ENCODE peak calls at places on chromosome 3, in six cellular contexts. One of them, this sample, is unnamed. For H3K4me1, the result is how much of the 10 kb centered on the place peaks cover.

GRCh38 chr3:69324362-69325025 is 61.4 kb downstream of the FRMD4B start:
- DNase-seq in transverse colon: no peak
- DNase-seq in SK-N-SH: peak
- DNase-seq in endothelial cell of umbilical vein: no peak
- DNase-seq in breast epithelium: no peak
- DNase-seq in sigmoid colon: no peak
- DNase-seq in this sample: no peak

GRCh38 chr3:127141921-127142730 is 50.8 kb upstream of the PRR23E start:
- DNase-seq in transverse colon: peak
- DNase-seq in SK-N-SH: peak
- DNase-seq in breast epithelium: no peak
- DNase-seq in sigmoid colon: peak
- DNase-seq in endothelial cell of umbilical vein: no peak
- DNase-seq in this sample: no peak

GRCh38 chr3:2420919-2421318 is 322.3 kb downstream of the CNTN4 start:
- DNase-seq in breast epithelium: no peak
- DNase-seq in sigmoid colon: no peak
- DNase-seq in transverse colon: no peak
- DNase-seq in SK-N-SH: no peak
- DNase-seq in endothelial cell of umbilical vein: no peak
- DNase-seq in this sample: no peak

GRCh38 chr3:170603770-170604510 is 18.1 kb upstream of the SLC7A14 start:
- DNase-seq in transverse colon: no peak
- DNase-seq in breast epithelium: no peak
- DNase-seq in SK-N-SH: no peak
- DNase-seq in endothelial cell of umbilical vein: no peak
- DNase-seq in sigmoid colon: no peak
- DNase-seq in this sample: no peak

GRCh38 chr3:129424185-129424841 is 4.1 kb downstream of the EFCAB12 start:
- DNase-seq in transverse colon: peak
- DNase-seq in sigmoid colon: no peak
- DNase-seq in breast epithelium: no peak
- DNase-seq in SK-N-SH: no peak
- DNase-seq in endothelial cell of umbilical vein: no peak
- DNase-seq in this sample: no peak

GRCh38 chr3:58085616-58086015 is 77.4 kb downstream of the FLNB start:
- DNase-seq in breast epithelium: no peak
- DNase-seq in SK-N-SH: no peak
- DNase-seq in sigmoid colon: peak
- DNase-seq in transverse colon: no peak
- DNase-seq in endothelial cell of umbilical vein: no peak
- DNase-seq in this sample: no peak

GRCh38 chr3:111749171-111750170 is 109.6 kb upstream of the PHLDB2 start:
- DNase-seq in SK-N-SH: no peak
- DNase-seq in breast epithelium: no peak
- DNase-seq in transverse colon: no peak
- DNase-seq in endothelial cell of umbilical vein: no peak
- DNase-seq in sigmoid colon: no peak
- DNase-seq in this sample: no peak

GRCh38 chr3:105752791-105753415 is 115.9 kb downstream of the CBLB start:
- DNase-seq in endothelial cell of umbilical vein: no peak
- DNase-seq in transverse colon: peak
- DNase-seq in breast epithelium: no peak
- DNase-seq in SK-N-SH: peak
- DNase-seq in sigmoid colon: no peak
- DNase-seq in this sample: no peak

GRCh38 chr3:46882377-46883015 is 5.0 kb downstream of the PTH1R start:
- DNase-seq in SK-N-SH: peak
- DNase-seq in breast epithelium: no peak
- DNase-seq in endothelial cell of umbilical vein: peak
- DNase-seq in sigmoid colon: peak
- DNase-seq in transverse colon: no peak
- DNase-seq in this sample: no peak

GRCh38 chr3:10248984-10249748 is 907 bp downstream of the TATDN2 start:
- DNase-seq in breast epithelium: no peak
- DNase-seq in SK-N-SH: peak
- DNase-seq in endothelial cell of umbilical vein: peak
- DNase-seq in transverse colon: peak
- DNase-seq in sigmoid colon: peak
- DNase-seq in this sample: no peak

GRCh38 chr3:59326246-59327024 is 276.6 kb upstream of the CFAP20DC start:
- DNase-seq in SK-N-SH: no peak
- DNase-seq in breast epithelium: no peak
- DNase-seq in sigmoid colon: no peak
- DNase-seq in endothelial cell of umbilical vein: no peak
- DNase-seq in transverse colon: no peak
- DNase-seq in this sample: no peak

GRCh38 chr3:168341192-168341816 is 245.6 kb upstream of the GOLIM4 start:
- DNase-seq in SK-N-SH: peak
- DNase-seq in breast epithelium: no peak
- DNase-seq in sigmoid colon: no peak
- DNase-seq in transverse colon: no peak
- DNase-seq in endothelial cell of umbilical vein: no peak
- DNase-seq in this sample: no peak

GRCh38 chr3:147775816-147776530 is 366.8 kb downstream of the ZIC1 start:
- DNase-seq in sigmoid colon: no peak
- DNase-seq in breast epithelium: no peak
- DNase-seq in transverse colon: no peak
- DNase-seq in SK-N-SH: no peak
- DNase-seq in endothelial cell of umbilical vein: no peak
- DNase-seq in this sample: no peak

GRCh38 chr3:117277816-117278215 is 568.2 kb downstream of the TUSC7 start:
- DNase-seq in endothelial cell of umbilical vein: no peak
- DNase-seq in breast epithelium: no peak
- DNase-seq in transverse colon: no peak
- DNase-seq in sigmoid colon: no peak
- DNase-seq in SK-N-SH: no peak
- DNase-seq in this sample: no peak

GRCh38 chr3:53998980-53999379 is 107.3 kb upstream of the SELENOK start:
- DNase-seq in SK-N-SH: no peak
- DNase-seq in transverse colon: no peak
- DNase-seq in sigmoid colon: no peak
- DNase-seq in breast epithelium: no peak
- DNase-seq in endothelial cell of umbilical vein: no peak
- DNase-seq in this sample: no peak

GRCh38 chr3:197003461-197004385 is 25.9 kb downstream of the MELTF start:
- DNase-seq in endothelial cell of umbilical vein: no peak
- DNase-seq in sigmoid colon: no peak
- DNase-seq in transverse colon: peak
- DNase-seq in SK-N-SH: no peak
- DNase-seq in breast epithelium: no peak
- DNase-seq in this sample: no peak

GRCh38 chr3:53772562-53773329 is 73.5 kb downstream of the CHDH start:
- DNase-seq in endothelial cell of umbilical vein: no peak
- DNase-seq in SK-N-SH: no peak
- DNase-seq in sigmoid colon: no peak
- DNase-seq in breast epithelium: no peak
- DNase-seq in transverse colon: no peak
- DNase-seq in this sample: no peak

DNA sequence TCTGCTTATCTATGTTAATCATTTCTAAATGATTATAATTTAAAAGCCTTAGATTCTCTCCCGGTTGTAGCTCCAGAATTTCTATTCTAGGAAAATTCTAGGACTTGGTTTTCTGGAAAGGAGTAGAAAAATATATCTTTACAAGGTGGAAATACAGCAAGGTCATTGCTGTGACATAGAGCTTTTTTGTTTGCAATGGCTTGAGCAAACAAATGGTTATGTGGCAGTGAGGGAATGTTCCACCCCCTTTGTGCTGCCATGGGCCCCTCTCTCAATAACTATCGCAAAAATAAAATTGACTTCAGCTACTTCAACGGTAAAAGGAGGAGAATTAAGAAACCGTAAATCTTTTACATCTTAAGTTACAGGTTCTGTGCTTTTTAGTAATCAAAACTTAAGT is 517.1 kb downstream of the EPHA3 start:
- DNase-seq in endothelial cell of umbilical vein: no peak
- DNase-seq in transverse colon: no peak
- DNase-seq in breast epithelium: no peak
- DNase-seq in SK-N-SH: no peak
- DNase-seq in sigmoid colon: no peak
- DNase-seq in this sample: no peak
- H3K4me1 ChIP-seq in endothelial cell of umbilical vein: under half
- H3K4me1 ChIP-seq in transverse colon: under half
- H3K4me1 ChIP-seq in breast epithelium: under half
- H3K4me1 ChIP-seq in SK-N-SH: under half
- H3K4me1 ChIP-seq in sigmoid colon: under half
- H3K4me1 ChIP-seq in this sample: under half

DNA sequence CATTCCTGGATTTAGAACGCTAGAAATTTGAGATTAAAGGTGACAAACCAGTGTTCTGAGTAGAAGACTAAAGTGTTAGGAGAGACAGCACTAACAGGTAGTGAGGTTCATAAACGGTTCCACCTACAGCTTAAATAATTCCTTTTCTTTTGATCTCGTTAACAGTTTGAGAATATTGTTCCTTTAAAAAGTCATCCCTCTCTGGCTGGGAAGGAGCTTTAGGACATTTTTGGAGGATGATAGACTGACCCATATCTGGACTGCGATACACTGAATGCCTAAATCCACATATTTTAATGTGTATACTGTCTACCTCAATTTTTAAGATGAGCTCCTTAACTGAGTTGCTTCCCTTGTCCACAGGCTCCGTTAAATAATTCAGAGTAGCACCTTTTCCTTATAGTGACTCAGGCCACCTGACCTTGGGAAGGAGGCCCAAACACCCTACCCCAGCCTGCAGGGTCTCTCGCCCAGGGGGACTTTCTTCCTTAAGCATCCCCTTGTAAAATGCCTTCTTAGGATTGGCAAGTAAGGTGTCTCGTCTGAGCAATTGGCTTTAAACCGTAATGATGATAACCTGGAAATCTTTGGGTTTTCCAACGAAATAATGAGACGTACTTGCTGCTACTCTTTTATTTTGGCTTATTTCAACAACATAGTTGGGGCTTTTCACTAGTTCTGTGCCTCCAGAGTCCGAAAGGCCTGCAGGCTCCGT is 3.3 kb downstream of the TRIM71 start:
- DNase-seq in breast epithelium: no peak
- DNase-seq in SK-N-SH: no peak
- DNase-seq in transverse colon: no peak
- DNase-seq in sigmoid colon: no peak
- DNase-seq in endothelial cell of umbilical vein: no peak
- DNase-seq in this sample: no peak
- H3K4me3 ChIP-seq in breast epithelium: no peak
- H3K4me3 ChIP-seq in SK-N-SH: no peak
- H3K4me3 ChIP-seq in transverse colon: no peak
- H3K4me3 ChIP-seq in sigmoid colon: no peak
- H3K4me3 ChIP-seq in endothelial cell of umbilical vein: no peak
- H3K4me3 ChIP-seq in this sample: no peak

GRCh38 chr3:184362668-184363540 is 1.4 kb downstream of the POLR2H start:
- DNase-seq in transverse colon: peak
- DNase-seq in breast epithelium: peak
- DNase-seq in SK-N-SH: peak
- DNase-seq in sigmoid colon: peak
- DNase-seq in endothelial cell of umbilical vein: peak
- DNase-seq in this sample: peak
- TF ChIP-seq POLR2AphosphoS5 in transverse colon: peak
- TF ChIP-seq POLR2AphosphoS5 in breast epithelium: peak
- TF ChIP-seq POLR2AphosphoS5 in SK-N-SH: peak
- TF ChIP-seq POLR2AphosphoS5 in sigmoid colon: peak
- TF ChIP-seq POLR2AphosphoS5 in endothelial cell of umbilical vein: peak
- TF ChIP-seq POLR2AphosphoS5 in this sample: peak

DNA sequence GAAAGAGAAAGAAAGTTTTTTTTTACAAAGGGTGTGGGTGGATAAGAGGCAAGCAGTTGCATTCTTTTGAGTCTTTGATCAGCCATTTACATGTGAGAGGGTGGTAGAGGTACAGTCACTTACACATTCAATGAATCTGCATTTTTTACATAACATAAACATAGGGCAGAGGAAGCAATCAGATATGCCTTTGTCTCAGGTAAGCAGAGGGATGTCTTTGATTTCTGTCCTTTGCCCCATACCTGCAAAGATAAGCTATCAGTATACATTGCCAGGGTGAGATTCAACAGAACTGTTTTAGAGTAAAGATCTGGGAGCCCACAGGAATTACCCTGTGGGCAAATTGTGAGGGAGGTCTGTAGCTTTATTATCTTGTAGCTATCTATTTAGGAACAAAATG is 5.4 kb upstream of the PPP1R2 start:
- DNase-seq in SK-N-SH: no peak
- DNase-seq in breast epithelium: no peak
- DNase-seq in endothelial cell of umbilical vein: no peak
- DNase-seq in sigmoid colon: no peak
- DNase-seq in transverse colon: no peak
- DNase-seq in this sample: no peak
- H3K4me1 ChIP-seq in SK-N-SH: under half
- H3K4me1 ChIP-seq in breast epithelium: under half
- H3K4me1 ChIP-seq in endothelial cell of umbilical vein: under half
- H3K4me1 ChIP-seq in sigmoid colon: under half
- H3K4me1 ChIP-seq in transverse colon: under half
- H3K4me1 ChIP-seq in this sample: half or more

DNA sequence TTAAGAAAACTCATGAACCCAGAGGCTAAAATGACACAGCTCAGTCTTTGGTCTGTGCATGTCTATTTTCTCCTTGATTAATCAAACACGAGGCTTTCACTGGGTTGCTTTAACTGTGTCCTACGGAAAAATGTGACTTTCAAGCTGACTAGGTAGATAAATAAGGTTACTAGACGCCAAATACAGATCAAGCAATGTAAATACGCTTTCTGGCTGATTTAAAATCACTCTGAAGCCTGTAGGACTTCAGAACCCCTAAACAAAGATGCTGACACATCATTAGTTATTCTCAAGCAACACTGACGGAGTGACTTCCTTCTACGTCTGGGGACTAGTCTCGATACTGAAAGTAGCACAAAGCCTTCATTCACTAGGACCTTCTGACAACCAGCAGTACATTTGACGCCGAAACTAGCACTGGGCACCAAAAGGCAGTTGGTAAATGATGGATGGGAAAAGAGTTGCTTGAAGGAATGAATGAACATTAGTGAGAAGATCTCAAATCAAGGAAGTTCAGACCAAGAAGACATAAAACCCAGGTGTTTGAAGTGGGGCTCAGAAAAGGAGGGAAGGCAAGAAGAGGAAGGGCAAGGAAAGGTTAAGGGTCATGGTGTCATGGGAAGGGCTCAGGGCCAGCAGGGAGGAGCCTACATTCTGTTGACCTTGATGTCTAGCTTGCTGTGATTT is 67.1 kb upstream of the CDV3 start:
- DNase-seq in breast epithelium: no peak
- DNase-seq in sigmoid colon: no peak
- DNase-seq in transverse colon: peak
- DNase-seq in SK-N-SH: no peak
- DNase-seq in endothelial cell of umbilical vein: peak
- DNase-seq in this sample: peak
- H3K4me3 ChIP-seq in breast epithelium: no peak
- H3K4me3 ChIP-seq in sigmoid colon: no peak
- H3K4me3 ChIP-seq in transverse colon: no peak
- H3K4me3 ChIP-seq in SK-N-SH: no peak
- H3K4me3 ChIP-seq in endothelial cell of umbilical vein: no peak
- H3K4me3 ChIP-seq in this sample: no peak